ENCODE peak calls at places on chromosomes 13 and 19, in seven cellular contexts. X is AG10803, B is nephron progenitor cell, S is cardiac muscle cell, Z is transverse colon, E is psoas muscle, F is GM12864. D is an unnamed sample.

GRCh38 chr13:86914757-86915156 is 756.4 kb upstream of the SLITRK5 start:
- DNase-seq in X (no peak), B (no peak), S (no peak), Z (no peak), E (no peak), F (no peak), D (no peak)

GRCh38 chr19:37077615-37077928 is 661 bp upstream of the ZNF420 start:
- DNase-seq in X (no peak), B (no peak), S (no peak), Z (no peak), E (no peak), F (no peak), D (no peak)

GRCh38 chr19:31553112-31553843 is 204.0 kb upstream of the TSHZ3 start:
- DNase-seq in X (no peak), B (no peak), S (no peak), Z (no peak), E (no peak), F (no peak), D (no peak)

GRCh38 chr19:19403373-19403901 is 2.0 kb upstream of the GATAD2A start:
- DNase-seq in X (peak; percentile 59), B (no peak), S (peak; percentile 20), Z (no peak), E (peak; percentile 64), F (no peak), D (no peak)

GRCh38 chr13:20713751-20714150 is 10.3 kb downstream of the IL17D start:
- DNase-seq in X (peak; percentile 74), B (no peak), S (peak; percentile 52), Z (no peak), E (peak; percentile 75), F (no peak), D (no peak)

GRCh38 chr19:6737873-6738725 is 719 bp upstream of the GPR108 start:
- DNase-seq in X (peak; percentile 83), B (peak; percentile 60), S (peak; percentile 89), Z (peak; percentile 97), E (peak; percentile 96), F (peak; percentile 79), D (peak; percentile 46)

GRCh38 chr19:927044-927706 is 1.3 kb downstream of the ARID3A start:
- DNase-seq in X (peak; percentile 56), B (peak; percentile 75), S (peak; percentile 71), Z (peak; percentile 62), E (peak; percentile 86), F (no peak), D (no peak)

GRCh38 chr19:18220632-18221275 is 5.5 kb downstream of the PDE4C start:
- DNase-seq in X (no peak), B (peak; percentile 67), S (no peak), Z (no peak), E (no peak), F (no peak), D (no peak)

GRCh38 chr13:80577951-80578670 is 237.2 kb upstream of the SPRY2 start:
- DNase-seq in X (no peak), B (no peak), S (no peak), Z (no peak), E (no peak), F (no peak), D (no peak)

GRCh38 chr19:11088508-11089253 is 582 bp upstream of the LDLR start:
- DNase-seq in X (peak; percentile 45), B (no peak), S (no peak), Z (no peak), E (no peak), F (no peak), D (no peak)

GRCh38 chr19:13132471-13133166 is 14.6 kb downstream of the NACC1 start:
- DNase-seq in X (peak; percentile 78), B (no peak), S (peak; percentile 60), Z (no peak), E (no peak), F (no peak), D (no peak)

GRCh38 chr19:30649934-30650614 is 277.9 kb downstream of the ZNF536 start:
- DNase-seq in X (peak; percentile 68), B (peak; percentile 44), S (peak; percentile 63), Z (no peak), E (no peak), F (no peak), D (no peak)

GRCh38 chr19:47158879-47159509 is 28.4 kb downstream of the SAE1 start:
- DNase-seq in X (peak; percentile 48), B (no peak), S (peak; percentile 45), Z (no peak), E (no peak), F (no peak), D (no peak)

GRCh38 chr19:55024111-55024510 is 14.0 kb downstream of the GP6 start:
- DNase-seq in X (no peak), B (no peak), S (no peak), Z (no peak), E (no peak), F (no peak), D (no peak)

GRCh38 chr13:28339419-28339818 is 155.5 kb downstream of the FLT1 start:
- DNase-seq in X (peak; percentile 39), B (no peak), S (no peak), Z (no peak), E (no peak), F (no peak), D (no peak)

GRCh38 chr13:32587774-32588165 is 1.5 kb downstream of the PDS5B start:
- DNase-seq in X (peak; percentile 18), B (no peak), S (no peak), Z (no peak), E (no peak), F (no peak), D (no peak)

GRCh38 chr19:412356-413355 is 3.7 kb upstream of the C2CD4C start:
- DNase-seq in X (no peak), B (peak; percentile 54), S (no peak), Z (no peak), E (peak; percentile 32), F (no peak), D (peak; percentile 25)

GRCh38 chr13:24763596-24764275 is at the start of gene RNF17:
- DNase-seq in X (no peak), B (no peak), S (no peak), Z (no peak), E (no peak), F (no peak), D (no peak)

GRCh38 chr13:27339299-27339698 is 68.7 kb downstream of the RASL11A start:
- DNase-seq in X (peak; percentile 35), B (peak; percentile 30), S (peak; percentile 72), Z (peak; percentile 44), E (no peak), F (peak; percentile 26), D (no peak)

GRCh38 chr19:2561895-2562294 is 86.0 kb downstream of the GADD45B start:
- DNase-seq in X (no peak), B (no peak), S (no peak), Z (no peak), E (no peak), F (peak; percentile 80), D (no peak)

GRCh38 chr13:28574617-28575142 is 79.8 kb upstream of the FLT1 start:
- DNase-seq in X (peak; percentile 94), B (no peak), S (peak; percentile 92), Z (peak; percentile 46), E (no peak), F (peak; percentile 25), D (no peak)

GRCh38 chr13:112679932-112680677 is 9.7 kb upstream of the ATP11A start:
- DNase-seq in X (no peak), B (no peak), S (no peak), Z (no peak), E (no peak), F (no peak), D (no peak)

GRCh38 chr19:662207-662961 is 630 bp downstream of the RNF126 start:
- DNase-seq in X (peak; percentile 35), B (peak; percentile 46), S (peak; percentile 35), Z (peak; percentile 81), E (peak; percentile 71), F (no peak), D (no peak)

GRCh38 chr13:27194895-27195764 is 23.5 kb upstream of the USP12 start:
- DNase-seq in X (peak; percentile 88), B (no peak), S (peak; percentile 87), Z (no peak), E (no peak), F (no peak), D (no peak)

GRCh38 chr19:7267792-7268736 is 26.1 kb downstream of the INSR start:
- DNase-seq in X (no peak), B (no peak), S (no peak), Z (peak; percentile 57), E (peak; percentile 28), F (no peak), D (no peak)

GRCh38 chr19:50413531-50413930 is 5.2 kb upstream of the SPIB start:
- DNase-seq in X (no peak), B (no peak), S (no peak), Z (no peak), E (no peak), F (no peak), D (no peak)

GRCh38 chr19:4647676-4648644 is 8.6 kb downstream of the TNFAIP8L1 start:
- DNase-seq in X (no peak), B (no peak), S (peak; percentile 70), Z (no peak), E (peak; percentile 82), F (no peak), D (no peak)
- TF ChIP-seq CTCF in X (no peak), B (no peak), S (peak; percentile 28), Z (no peak), E (no peak), F (no peak), D (no peak)

GRCh38 chr13:60169239-60170031 is 5.7 kb upstream of the DIAPH3 start:
- DNase-seq in X (no peak), B (no peak), S (no peak), Z (no peak), E (no peak), F (no peak), D (no peak)
- TF ChIP-seq CTCF in X (no peak), B (no peak), S (no peak), Z (no peak), E (no peak), F (no peak), D (no peak)

DNA sequence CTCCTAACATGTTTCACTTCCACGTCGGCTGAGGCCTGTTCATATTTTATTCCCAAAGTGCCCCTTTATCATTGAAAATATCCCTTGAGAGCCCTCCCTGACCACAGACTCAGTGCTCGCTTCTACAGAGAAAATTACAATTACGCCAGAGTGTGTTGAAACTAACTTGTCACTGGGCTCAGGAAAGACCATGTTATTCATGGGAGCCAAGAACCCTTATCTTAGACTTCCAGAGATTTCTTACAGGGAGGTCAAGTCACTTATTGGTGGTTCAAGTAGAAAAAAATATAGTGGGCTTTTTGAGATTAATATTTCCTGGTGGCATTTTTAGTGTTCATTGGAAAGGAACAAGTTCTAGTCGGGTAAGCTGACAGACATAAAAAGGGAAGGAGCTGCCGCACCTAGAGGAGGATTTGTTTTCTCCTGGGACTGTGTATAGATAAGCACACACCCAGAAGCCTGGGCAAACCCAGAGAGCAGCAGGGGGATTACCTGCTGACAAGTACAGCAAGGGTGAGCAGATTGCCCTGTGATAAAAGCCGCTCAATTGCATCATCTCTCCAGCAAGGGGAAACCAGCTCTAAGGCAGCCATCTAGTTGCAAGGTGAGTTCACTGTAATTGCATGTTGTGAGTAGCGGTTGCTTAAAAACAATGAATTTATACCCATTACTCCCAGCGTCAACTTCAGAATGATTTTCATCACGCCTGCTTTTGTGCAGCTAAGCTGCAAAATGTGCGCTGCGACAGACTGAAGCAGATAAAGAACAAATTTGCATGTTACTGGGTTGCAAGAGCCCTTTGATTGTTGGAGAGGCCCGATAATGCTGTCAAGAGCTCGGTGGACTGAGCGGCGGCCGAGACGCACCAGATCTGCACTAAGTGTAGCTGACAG is 46.2 kb downstream of the DCT start:
- DNase-seq in X (no peak), B (no peak), S (peak; percentile 85), Z (peak; percentile 21), E (peak; percentile 33), F (no peak), D (no peak)
- TF ChIP-seq CTCF in X (no peak), B (no peak), S (no peak), Z (no peak), E (no peak), F (no peak), D (no peak)

GRCh38 chr13:44026194-44026593 is 146.5 kb downstream of the LACC1 start:
- DNase-seq in X (no peak), B (no peak), S (no peak), Z (no peak), E (no peak), F (no peak), D (no peak)
- TF ChIP-seq CTCF in X (no peak), B (no peak), S (no peak), Z (no peak), E (no peak), F (no peak), D (peak; percentile 20)

D was measured in progenitor cell of endocrine pancreas.